ENCODE peak calls at places on chromosomes 2 and 18, in six cellular contexts. Y is AG04449, G is uterus, A is WTC11, T is upper lobe of right lung, R is AG10803. Q is an unnamed sample.

GRCh38 chr2:11875481-11875880 is 129.0 kb downstream of the LPIN1 start:
- DNase-seq in R (no peak), A (no peak), Y (no peak), T (no peak), G (no peak), Q (no peak)

GRCh38 chr2:216911886-216912285 is 52.0 kb upstream of the TNP1 start:
- DNase-seq in A (no peak), T (no peak), Y (peak), G (no peak), R (peak), Q (no peak)

GRCh38 chr2:34851804-34852203 is 1252.7 kb upstream of the FAM98A start:
- DNase-seq in A (no peak), G (no peak), Y (no peak), R (no peak), T (no peak), Q (no peak)

GRCh38 chr18:715626-716025 is 3.2 kb upstream of the ENOSF1 start:
- DNase-seq in G (no peak), R (peak), T (no peak), Y (peak), A (no peak), Q (no peak)

GRCh38 chr2:126657636-126658315 is 1.8 kb downstream of the GYPC start:
- DNase-seq in R (peak), G (peak), Y (peak), A (peak), T (peak), Q (peak)

GRCh38 chr2:84223191-84223590 is 235.9 kb downstream of the SUCLG1 start:
- DNase-seq in R (peak), T (no peak), G (no peak), A (no peak), Y (peak), Q (no peak)

GRCh38 chr2:115364078-115364477 is 921.6 kb downstream of the DPP10 start:
- DNase-seq in G (no peak), R (no peak), Y (no peak), A (no peak), T (no peak), Q (no peak)

GRCh38 chr2:109609352-109610024 is 4.3 kb downstream of the SEPTIN10 start:
- DNase-seq in A (no peak), Y (peak), G (no peak), R (peak), T (no peak), Q (no peak)

GRCh38 chr2:182758379-182758778 is 42.3 kb downstream of the DNAJC10 start:
- DNase-seq in A (no peak), R (no peak), Y (no peak), T (no peak), G (no peak), Q (no peak)

GRCh38 chr2:238103465-238104070 is 3.4 kb downstream of the ESPNL start:
- DNase-seq in Y (no peak), G (no peak), A (no peak), R (no peak), T (peak), Q (no peak)

GRCh38 chr2:239991689-239992314 is 33.3 kb downstream of the NDUFA10 start:
- DNase-seq in G (no peak), T (no peak), R (peak), Y (peak), A (no peak), Q (peak)

GRCh38 chr2:68467077-68467960 is at the start of the genes APLF and FBXO48:
- DNase-seq in T (peak), A (peak), Y (peak), R (peak), G (peak), Q (peak)

GRCh38 chr2:238669581-238670340 is 178.1 kb upstream of the TWIST2 start:
- DNase-seq in A (no peak), G (no peak), T (no peak), R (peak), Y (no peak), Q (no peak)

GRCh38 chr2:95531254-95531771 is 46.8 kb upstream of the TRIM43B start:
- DNase-seq in A (no peak), T (no peak), G (no peak), Y (no peak), R (no peak), Q (peak)

GRCh38 chr2:204437815-204438766 is 107.2 kb upstream of the PARD3B start:
- DNase-seq in Y (no peak), T (no peak), A (peak), R (no peak), G (no peak), Q (no peak)

GRCh38 chr2:171523339-171523931 is 1.2 kb downstream of the CYBRD1 start:
- DNase-seq in Y (no peak), A (peak), G (peak), T (peak), R (peak), Q (peak)

GRCh38 chr2:898319-898718 is 52.3 kb upstream of the SNTG2 start:
- DNase-seq in G (no peak), A (peak), R (no peak), T (no peak), Y (no peak), Q (no peak)

GRCh38 chr2:197599285-197599965 is 76.0 kb downstream of the RFTN2 start:
- DNase-seq in A (peak), G (no peak), T (no peak), R (peak), Y (no peak), Q (peak)

GRCh38 chr2:215311625-215312394 is at the start of gene ATIC:
- DNase-seq in G (peak), Y (peak), A (peak), R (peak), T (peak), Q (peak)

GRCh38 chr2:168490015-168490874 is 34.2 kb downstream of the CERS6 start:
- DNase-seq in G (no peak), R (no peak), T (no peak), Y (no peak), A (no peak), Q (peak)
- TF ChIP-seq CTCF in G (no peak), R (no peak), T (no peak), Y (no peak), A (no peak), Q (no peak)

DNA sequence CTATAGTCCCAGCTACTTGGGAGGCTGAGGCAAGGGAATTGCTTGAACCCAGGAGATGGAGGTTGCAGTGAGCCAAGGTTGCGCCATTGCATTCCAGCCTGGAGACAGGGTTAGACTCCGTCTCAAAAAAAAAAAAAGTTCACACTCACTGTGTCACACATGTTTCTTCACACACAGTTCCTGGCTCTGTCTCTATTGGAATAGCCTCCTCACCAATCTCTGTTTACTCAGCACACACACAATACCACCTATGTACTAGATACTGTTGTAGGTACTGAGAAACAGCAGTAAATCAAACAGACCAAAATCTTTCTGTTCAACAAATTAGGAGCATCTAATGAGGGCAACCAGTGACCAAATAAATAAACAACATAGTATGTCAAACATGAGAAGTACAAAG is 3.3 kb downstream of the TTC31 start:
- DNase-seq in R (no peak), T (no peak), Y (no peak), A (no peak), G (no peak), Q (no peak)
- TF ChIP-seq CTCF in R (no peak), T (no peak), Y (no peak), A (no peak), G (no peak), Q (no peak)

GRCh38 chr18:25685088-25685487 is 333.1 kb upstream of the ZNF521 start:
- DNase-seq in T (no peak), R (no peak), Y (no peak), A (no peak), G (no peak), Q (no peak)
- TF ChIP-seq CTCF in T (no peak), R (no peak), Y (no peak), A (no peak), G (no peak), Q (no peak)

DNA sequence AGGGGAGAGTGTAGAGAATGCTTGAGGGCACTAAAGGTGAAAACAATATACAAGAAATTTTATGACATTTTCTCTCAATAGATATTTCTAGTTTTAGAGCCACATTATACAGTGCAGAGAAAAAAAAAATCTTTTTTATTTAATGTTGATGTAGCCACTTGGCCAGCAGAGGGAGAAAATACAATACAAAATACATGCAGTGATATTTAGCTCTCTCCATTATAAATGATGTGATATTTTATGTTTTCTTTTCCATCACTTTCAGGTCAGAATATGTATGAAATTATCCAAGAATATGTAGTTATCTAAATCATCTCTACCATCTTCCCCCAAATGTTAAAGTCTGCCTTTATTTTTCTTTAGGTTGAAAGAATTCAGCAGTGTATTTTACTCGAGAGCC is 533.6 kb upstream of the FSHR start:
- DNase-seq in A (no peak), R (no peak), G (no peak), T (no peak), Y (no peak), Q (no peak)
- TF ChIP-seq CTCF in A (no peak), R (peak), G (no peak), T (peak), Y (no peak), Q (peak)

DNA sequence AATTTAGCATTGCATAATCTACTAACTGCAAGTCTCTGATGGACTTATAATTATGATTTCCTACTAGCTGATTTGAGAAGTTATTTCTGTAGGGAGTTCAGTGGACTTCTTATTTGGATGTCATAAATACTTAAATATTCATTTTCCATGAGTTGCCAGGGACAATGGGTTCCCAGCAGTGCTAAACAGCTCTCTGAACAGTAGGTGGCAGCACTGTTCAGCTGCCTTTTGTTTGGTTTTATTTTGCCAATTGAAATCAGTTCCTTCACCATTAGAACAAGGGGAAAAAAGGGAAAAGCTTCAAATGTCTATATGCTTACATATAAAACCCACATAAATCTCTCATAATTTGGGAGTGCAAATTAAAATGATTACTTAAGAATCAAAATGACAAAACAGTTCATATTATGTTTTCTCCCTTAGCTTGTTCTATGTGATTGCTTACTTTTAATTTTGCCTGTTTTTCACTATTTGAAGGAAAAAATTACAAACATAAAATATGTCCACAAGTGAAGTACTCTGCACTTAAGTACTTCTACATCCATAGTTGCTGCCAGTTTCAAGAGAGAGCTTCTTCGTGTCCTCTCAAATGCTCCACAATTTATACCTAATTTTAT is 898.9 kb downstream of the CPS1 start:
- DNase-seq in R (peak), Y (no peak), A (peak), G (no peak), T (no peak), Q (peak)
- TF ChIP-seq CTCF in R (peak), Y (peak), A (peak), G (peak), T (peak), Q (peak)

GRCh38 chr18:62979900-62980299 is 264.6 kb downstream of the PHLPP1 start:
- DNase-seq in Y (no peak), R (no peak), A (no peak), T (no peak), G (no peak), Q (no peak)

GRCh38 chr18:62981566-62981965 is 266.2 kb downstream of the PHLPP1 start:
- DNase-seq in G (no peak), A (no peak), Y (no peak), R (no peak), T (no peak), Q (no peak)

GRCh38 chr18:62984656-62985315 is 269.4 kb downstream of the PHLPP1 start:
- DNase-seq in G (no peak), A (no peak), R (no peak), Y (no peak), T (no peak), Q (no peak)

GRCh38 chr18:62979172-62979571 is 263.8 kb downstream of the PHLPP1 start:
- DNase-seq in A (no peak), Y (peak), T (peak), G (no peak), R (peak), Q (no peak)

GRCh38 chr18:62982600-62983251 is 267.4 kb downstream of the PHLPP1 start:
- DNase-seq in A (peak), G (peak), R (peak), Y (no peak), T (no peak), Q (peak)
- TF ChIP-seq CTCF in A (peak), G (peak), R (peak), Y (peak), T (peak), Q (peak)

GRCh38 chr2:70647873-70648481 is 94.4 kb upstream of the TGFA start:
- DNase-seq in R (peak), T (peak), A (peak), G (peak), Y (no peak), Q (peak)

GRCh38 chr2:70641263-70641784 is 87.7 kb upstream of the TGFA start:
- DNase-seq in Y (no peak), A (no peak), R (no peak), G (no peak), T (no peak), Q (no peak)

GRCh38 chr2:70646429-70646828 is 92.8 kb upstream of the TGFA start:
- DNase-seq in G (no peak), R (no peak), T (no peak), Y (no peak), A (no peak), Q (no peak)

GRCh38 chr2:70643715-70644114 is 90.1 kb upstream of the TGFA start:
- DNase-seq in Y (no peak), T (no peak), G (no peak), R (no peak), A (peak), Q (no peak)

GRCh38 chr2:70645733-70646420 is 92.3 kb upstream of the TGFA start:
- DNase-seq in Y (no peak), A (peak), T (no peak), R (no peak), G (no peak), Q (no peak)
- TF ChIP-seq CTCF in Y (no peak), A (peak), T (no peak), R (peak), G (no peak), Q (no peak)

GRCh38 chr18:63783394-63783793 is 8.2 kb downstream of the SERPINB7 start:
- DNase-seq in Y (no peak), R (no peak), T (no peak), G (no peak), A (peak), Q (peak)
- TF ChIP-seq CTCF in Y (no peak), R (no peak), T (no peak), G (no peak), A (no peak), Q (no peak)

DNA sequence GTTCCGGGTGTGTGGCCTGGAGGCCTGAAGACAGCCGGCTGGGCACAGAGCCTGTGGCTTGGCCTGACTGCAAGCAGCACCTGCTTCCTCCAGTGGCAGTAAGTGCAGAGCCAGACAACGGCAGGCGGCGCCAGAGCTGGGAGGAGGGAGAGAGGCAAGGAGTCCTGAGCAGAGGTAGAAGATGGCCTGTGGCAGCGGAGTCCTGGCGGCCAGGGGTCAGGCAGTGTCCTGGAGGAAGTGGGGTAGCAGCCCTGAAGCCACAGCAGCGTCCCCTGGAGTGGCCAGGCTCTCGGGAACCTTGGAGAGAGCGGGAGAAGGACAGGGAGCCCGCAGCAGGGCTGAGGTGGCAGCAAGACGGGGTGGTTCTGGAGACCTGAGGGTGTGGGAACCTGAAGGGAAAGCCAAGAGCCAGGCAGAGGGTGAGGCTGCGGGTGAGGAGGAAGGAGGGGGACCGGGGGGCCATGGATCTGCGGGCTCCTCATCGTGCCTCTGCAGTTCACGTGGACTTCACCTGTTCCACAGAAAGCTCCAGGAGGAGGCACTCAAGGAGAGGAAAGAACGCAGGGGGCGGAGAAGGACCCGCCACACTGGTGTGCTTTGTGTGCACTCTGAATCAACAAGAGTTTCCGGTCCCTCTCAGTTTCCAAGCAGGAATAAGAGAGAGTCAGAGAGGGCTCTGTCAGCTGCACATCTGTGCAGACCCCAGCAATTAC is 85.9 kb downstream of the USP40 start:
- DNase-seq in G (no peak), A (no peak), R (no peak), T (peak), Y (no peak), Q (no peak)
- TF ChIP-seq CTCF in G (no peak), A (no peak), R (no peak), T (peak), Y (no peak), Q (no peak)